ENCODE peak calls at places on chromosomes 5 and 9, in five cellular contexts. S is PC-9; V is Calu3; H is CD8-positive, alpha-beta T cell; F is cardiac fibroblast. P is an unnamed sample.

GRCh38 chr5:54120473-54120872 is 189.9 kb downstream of the ARL15 start:
- DNase-seq in S (no peak), V (no peak), H (no peak), F (no peak), P (no peak)

GRCh38 chr9:124259273-124260078 is 1.7 kb downstream of the NEK6 start:
- DNase-seq in S (peak), V (peak), H (no peak), F (peak), P (peak)

GRCh38 chr5:132557425-132557805 is 638 bp downstream of the RAD50 start:
- DNase-seq in S (peak), V (peak), H (peak), F (peak), P (peak)

GRCh38 chr9:17116400-17116837 is 18.4 kb upstream of the CNTLN start:
- DNase-seq in S (no peak), V (peak), H (no peak), F (peak), P (no peak)

GRCh38 chr5:133051117-133051546 is 681 bp upstream of the HSPA4 start:
- DNase-seq in S (no peak), V (no peak), H (no peak), F (no peak), P (no peak)

GRCh38 chr9:122053951-122054350 is 39.2 kb downstream of the TTLL11 start:
- DNase-seq in S (no peak), V (no peak), H (no peak), F (peak), P (no peak)

GRCh38 chr9:84991506-84991855 is 322.0 kb downstream of the NTRK2 start:
- DNase-seq in S (no peak), V (no peak), H (no peak), F (no peak), P (no peak)

GRCh38 chr5:34064656-34065055 is 21.6 kb upstream of the C1QTNF3 start:
- DNase-seq in S (no peak), V (no peak), H (no peak), F (no peak), P (no peak)

GRCh38 chr5:157273131-157273556 is 7.2 kb downstream of the CYFIP2 start:
- DNase-seq in S (no peak), V (no peak), H (no peak), F (no peak), P (no peak)

GRCh38 chr5:862367-863243 is 11.8 kb upstream of the ZDHHC11 start:
- DNase-seq in S (no peak), V (no peak), H (no peak), F (peak), P (no peak)

GRCh38 chr9:88733651-88734470 is 198.9 kb downstream of the NXNL2 start:
- DNase-seq in S (no peak), V (no peak), H (no peak), F (peak), P (peak)

GRCh38 chr9:125121156-125121555 is 22.2 kb downstream of the SCAI start:
- DNase-seq in S (no peak), V (no peak), H (no peak), F (peak), P (no peak)

GRCh38 chr5:179238628-179238970 is 106.7 kb downstream of the ADAMTS2 start:
- DNase-seq in S (no peak), V (no peak), H (no peak), F (no peak), P (no peak)

GRCh38 chr9:38417003-38417965 is 7.0 kb downstream of the IGFBPL1 start:
- DNase-seq in S (no peak), V (peak), H (no peak), F (no peak), P (no peak)

GRCh38 chr5:107870984-107871383 is 200.2 kb upstream of the EFNA5 start:
- DNase-seq in S (no peak), V (no peak), H (no peak), F (no peak), P (no peak)

GRCh38 chr5:150175536-150175935 is 9.0 kb downstream of the CDX1 start:
- DNase-seq in S (peak), V (peak), H (no peak), F (peak), P (no peak)

GRCh38 chr5:148827723-148828122 is 1.3 kb downstream of the ADRB2 start:
- DNase-seq in S (no peak), V (no peak), H (no peak), F (no peak), P (no peak)

GRCh38 chr9:110635589-110635988 is 33.0 kb upstream of the MUSK start:
- DNase-seq in S (no peak), V (no peak), H (no peak), F (no peak), P (no peak)

GRCh38 chr5:7209583-7210139 is 186.3 kb upstream of the ADCY2 start:
- DNase-seq in S (no peak), V (no peak), H (no peak), F (no peak), P (no peak)

GRCh38 chr9:63817622-63818518 is 1467.1 kb downstream of the FOXD4L5 start:
- DNase-seq in S (peak), V (peak), H (peak), F (peak), P (no peak)

GRCh38 chr9:136045595-136046554 is 49.2 kb downstream of the NACC2 start:
- DNase-seq in S (no peak), V (no peak), H (no peak), F (no peak), P (no peak)

GRCh38 chr5:40939753-40940152 is 30.5 kb downstream of the C7 start:
- DNase-seq in S (no peak), V (no peak), H (no peak), F (no peak), P (no peak)

GRCh38 chr9:101399641-101399965 is 952 bp downstream of the ZNF189 start:
- DNase-seq in S (no peak), V (no peak), H (no peak), F (no peak), P (no peak)

DNA sequence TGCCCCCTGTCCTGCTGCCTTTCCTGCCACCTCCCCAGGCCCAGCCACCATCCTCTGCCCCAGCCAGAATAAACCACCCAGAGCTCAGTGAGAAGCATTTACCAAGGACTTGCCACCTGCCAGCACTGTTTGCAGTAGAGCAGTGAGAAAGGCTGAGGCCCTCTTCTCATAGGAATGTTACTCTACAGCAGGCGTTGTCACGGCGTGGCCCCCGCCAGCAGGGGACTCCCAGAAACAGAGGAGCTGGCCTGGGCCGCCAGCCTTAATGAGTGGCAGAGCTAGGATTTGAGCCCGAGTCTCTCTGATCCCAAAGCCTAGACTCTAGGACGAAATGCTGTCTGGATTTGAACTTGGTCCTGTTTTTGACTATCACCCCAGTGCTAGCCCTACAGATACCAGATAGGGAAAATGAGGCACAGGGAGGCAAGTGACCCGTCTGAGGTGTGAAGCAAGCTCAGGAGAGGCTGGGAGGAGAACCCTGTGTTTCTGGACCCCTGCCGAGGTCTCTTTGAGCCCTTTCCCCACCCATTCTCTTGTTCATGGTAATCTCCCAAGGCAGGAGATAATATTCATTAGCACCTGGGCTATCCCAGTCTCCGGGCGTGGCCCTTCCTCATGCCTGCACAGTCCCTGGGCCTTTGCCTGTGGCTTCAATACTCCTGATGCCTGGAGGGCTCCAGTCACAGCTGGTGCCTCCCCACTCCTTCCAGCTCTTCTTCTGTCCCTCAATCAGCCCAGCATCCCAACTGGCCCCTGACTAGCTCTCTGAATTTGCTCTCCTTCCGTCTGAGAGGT is 30.7 kb downstream of the HRH2 start:
- DNase-seq in S (no peak), V (no peak), H (no peak), F (no peak), P (no peak)
- TF ChIP-seq CTCF in S (no peak), V (no peak), H (no peak), F (no peak), P (no peak)

GRCh38 chr5:124584991-124585715 is 161.3 kb downstream of the ZNF608 start:
- DNase-seq in S (no peak), V (no peak), H (no peak), F (no peak), P (no peak)
- TF ChIP-seq CTCF in S (no peak), V (no peak), H (no peak), F (no peak), P (no peak)

DNA sequence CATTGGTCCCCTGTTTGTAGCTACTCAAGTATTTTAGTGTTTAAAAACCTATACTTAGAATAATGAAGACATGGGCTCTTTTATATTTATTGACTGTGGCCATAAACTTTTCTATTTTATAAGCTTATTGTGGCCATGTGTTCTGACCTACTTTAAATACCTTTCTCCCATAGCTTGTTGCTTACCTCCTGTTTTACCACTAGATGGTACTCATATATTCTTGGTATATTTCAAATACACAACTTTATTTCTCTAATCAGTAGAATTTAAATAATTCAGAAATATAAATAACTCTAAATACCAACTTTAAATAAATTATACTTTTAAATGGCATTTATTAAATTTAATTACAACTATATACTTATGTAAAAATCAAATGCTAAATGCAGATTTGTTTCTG is 498.0 kb downstream of the PRDM9 start:
- DNase-seq in S (no peak), V (no peak), H (no peak), F (no peak), P (no peak)
- TF ChIP-seq CTCF in S (peak), V (no peak), H (no peak), F (no peak), P (no peak)

DNA sequence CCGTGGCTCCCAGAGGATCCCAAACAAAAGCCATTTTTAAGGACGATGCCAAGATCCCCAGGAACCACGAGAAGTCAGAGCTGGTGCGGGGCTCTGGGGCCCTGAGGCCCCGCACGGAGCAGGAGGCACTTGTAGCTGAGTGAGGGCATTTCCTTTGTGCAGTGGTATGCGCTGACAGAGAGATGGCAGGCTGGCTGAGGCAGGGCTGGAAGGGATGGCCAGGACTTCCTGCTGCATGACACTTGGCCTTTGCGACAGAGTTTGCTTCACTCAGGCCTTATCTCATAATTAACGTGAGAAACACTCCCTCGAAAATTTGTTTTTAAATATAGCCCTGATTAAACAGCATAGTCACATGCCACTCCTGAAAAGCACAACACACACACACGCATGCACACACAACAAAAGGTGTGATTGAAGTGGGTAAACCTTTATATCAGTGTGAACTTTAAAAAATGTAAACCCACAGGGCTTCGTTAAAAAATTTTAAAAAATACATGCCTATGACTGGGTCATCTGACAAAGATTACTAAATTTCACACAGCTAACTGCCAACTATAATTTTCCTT is 536.6 kb downstream of the PDE4D start:
- DNase-seq in S (no peak), V (no peak), H (no peak), F (no peak), P (no peak)
- TF ChIP-seq CTCF in S (no peak), V (no peak), H (no peak), F (no peak), P (no peak)

GRCh38 chr9:77816641-77817341 is 168.7 kb upstream of the GNA14 start:
- DNase-seq in S (no peak), V (no peak), H (no peak), F (peak), P (no peak)

GRCh38 chr9:77815260-77815659 is 167.1 kb upstream of the GNA14 start:
- DNase-seq in S (no peak), V (no peak), H (no peak), F (no peak), P (no peak)

GRCh38 chr9:77819672-77820071 is 171.6 kb upstream of the GNA14 start:
- DNase-seq in S (no peak), V (no peak), H (no peak), F (peak), P (no peak)

GRCh38 chr9:77817590-77818311 is 169.6 kb upstream of the GNA14 start:
- DNase-seq in S (no peak), V (no peak), H (no peak), F (no peak), P (no peak)

DNA sequence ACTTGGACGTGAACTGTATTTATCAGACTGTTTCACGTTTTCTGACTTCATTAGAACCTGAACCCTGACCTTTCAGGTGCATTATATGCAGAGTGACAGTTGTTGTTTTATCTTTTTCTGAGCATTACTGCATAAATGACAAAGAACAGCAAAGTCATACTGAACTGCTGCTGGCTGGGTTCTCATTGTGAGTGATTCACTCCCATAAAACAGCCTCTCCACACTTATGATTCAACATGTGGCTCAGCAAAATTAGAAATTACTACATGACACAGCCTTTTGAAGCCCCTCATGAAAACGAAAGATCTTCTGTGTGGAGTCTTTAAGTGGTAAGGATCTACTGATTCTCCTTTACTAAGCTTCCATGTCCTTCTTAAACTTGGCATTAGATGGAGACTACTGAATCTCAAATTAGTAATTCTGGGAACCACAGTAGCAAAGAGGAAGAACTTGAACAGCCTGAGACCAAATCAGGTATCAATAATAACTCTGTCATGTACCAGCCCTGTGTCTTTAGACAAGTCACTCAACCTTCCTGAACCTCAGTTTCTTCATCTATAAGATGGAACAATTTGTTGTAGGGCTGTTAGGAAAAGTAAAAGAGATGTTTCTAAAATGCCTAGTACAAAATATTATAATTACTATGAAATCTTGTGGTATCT is 172.3 kb upstream of the GNA14 start:
- DNase-seq in S (no peak), V (no peak), H (no peak), F (peak), P (no peak)
- TF ChIP-seq CTCF in S (no peak), V (no peak), H (no peak), F (no peak), P (no peak)

GRCh38 chr9:83536332-83536731 is 1.9 kb downstream of the FRMD3 start:
- DNase-seq in S (no peak), V (no peak), H (no peak), F (no peak), P (no peak)

GRCh38 chr9:83535736-83536135 is 2.5 kb downstream of the FRMD3 start:
- DNase-seq in S (no peak), V (no peak), H (no peak), F (no peak), P (no peak)

GRCh38 chr9:83537331-83538171 is 650 bp downstream of the FRMD3 start:
- DNase-seq in S (no peak), V (no peak), H (no peak), F (peak), P (no peak)

GRCh38 chr9:83538890-83539238 is 663 bp upstream of the FRMD3 start:
- DNase-seq in S (no peak), V (no peak), H (no peak), F (no peak), P (no peak)

GRCh38 chr9:83538172-83538889 is at the start of gene FRMD3:
- DNase-seq in S (peak), V (peak), H (no peak), F (peak), P (no peak)
- TF ChIP-seq CTCF in S (peak), V (no peak), H (no peak), F (peak), P (no peak)

GRCh38 chr9:129481824-129482511 is 138.9 kb downstream of the C9orf50 start:
- DNase-seq in S (peak), V (no peak), H (no peak), F (peak), P (no peak)
- TF ChIP-seq CTCF in S (peak), V (no peak), H (no peak), F (peak), P (no peak)

GRCh38 chr9:97852399-97853055 is 499 bp upstream of the FOXE1 start:
- DNase-seq in S (no peak), V (no peak), H (no peak), F (no peak), P (no peak)

GRCh38 chr9:97853056-97853843 is at the start of gene FOXE1:
- DNase-seq in S (peak), V (peak), H (peak), F (no peak), P (no peak)

GRCh38 chr9:97854696-97855485 is 1.9 kb downstream of the FOXE1 start:
- DNase-seq in S (no peak), V (no peak), H (no peak), F (no peak), P (no peak)

GRCh38 chr9:97855486-97855875 is 2.5 kb downstream of the FOXE1 start:
- DNase-seq in S (no peak), V (no peak), H (no peak), F (no peak), P (no peak)

DNA sequence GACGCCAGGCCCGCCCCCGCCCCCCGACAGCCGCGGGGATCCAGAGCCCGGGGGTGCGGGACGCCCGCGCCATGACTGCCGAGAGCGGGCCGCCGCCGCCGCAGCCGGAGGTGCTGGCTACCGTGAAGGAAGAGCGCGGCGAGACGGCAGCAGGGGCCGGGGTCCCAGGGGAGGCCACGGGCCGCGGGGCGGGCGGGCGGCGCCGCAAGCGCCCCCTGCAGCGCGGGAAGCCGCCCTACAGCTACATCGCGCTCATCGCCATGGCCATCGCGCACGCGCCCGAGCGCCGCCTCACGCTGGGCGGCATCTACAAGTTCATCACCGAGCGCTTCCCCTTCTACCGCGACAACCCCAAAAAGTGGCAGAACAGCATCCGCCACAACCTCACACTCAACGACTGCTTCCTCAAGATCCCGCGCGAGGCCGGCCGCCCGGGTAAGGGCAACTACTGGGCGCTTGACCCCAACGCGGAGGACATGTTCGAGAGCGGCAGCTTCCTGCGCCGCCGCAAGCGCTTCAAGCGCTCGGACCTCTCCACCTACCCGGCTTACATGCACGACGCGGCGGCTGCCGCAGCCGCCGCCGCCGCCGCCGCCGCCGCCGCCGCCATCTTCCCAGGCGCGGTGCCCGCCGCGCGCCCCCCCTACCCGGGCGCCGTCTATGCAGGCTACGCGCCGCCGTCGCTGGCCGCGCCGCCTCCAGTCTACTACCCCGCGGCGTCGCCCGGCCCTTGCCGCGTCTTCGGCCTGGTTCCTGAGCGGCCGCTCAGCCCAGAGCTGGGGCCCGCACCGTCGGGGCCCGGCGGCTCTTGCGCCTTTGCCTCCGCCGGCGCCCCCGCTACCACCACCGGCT is 1.0 kb downstream of the FOXE1 start:
- DNase-seq in S (peak), V (peak), H (peak), F (peak), P (no peak)
- TF ChIP-seq CTCF in S (no peak), V (peak), H (peak), F (no peak), P (no peak)

GRCh38 chr9:33446507-33447403 is 638 bp downstream of the AQP3 start:
- DNase-seq in S (no peak), V (peak), H (peak), F (peak), P (no peak)

GRCh38 chr9:33448159-33448511 is 742 bp upstream of the AQP3 start:
- DNase-seq in S (no peak), V (no peak), H (no peak), F (no peak), P (no peak)

GRCh38 chr9:33445941-33446506 is 1.4 kb downstream of the AQP3 start:
- DNase-seq in S (no peak), V (no peak), H (peak), F (no peak), P (no peak)

GRCh38 chr9:33449715-33450114 is 2.3 kb upstream of the AQP3 start:
- DNase-seq in S (no peak), V (no peak), H (no peak), F (no peak), P (no peak)

GRCh38 chr9:33447404-33448158 is at the start of gene AQP3:
- DNase-seq in S (peak), V (peak), H (peak), F (no peak), P (no peak)
- TF ChIP-seq CTCF in S (no peak), V (no peak), H (no peak), F (peak), P (no peak)

P was measured in omental fat pad.